ENCODE peak calls at places on chromosomes 11 and 22, in ten cellular contexts. One of them, this sample, is unnamed.

GRCh38 chr11:130719516-130719915 is 196.8 kb downstream of the SNX19 start:
- DNase-seq in Peyer's patch: no peak
- DNase-seq in adipocyte: peak; percentile 74
- DNase-seq in upper lobe of right lung: no peak
- DNase-seq in heart right ventricle: no peak
- DNase-seq in uterus: no peak
- DNase-seq in tibial artery: no peak
- DNase-seq in body of pancreas: no peak
- DNase-seq in esophagus squamous epithelium: no peak
- DNase-seq in A549: no peak
- DNase-seq in this sample: no peak

GRCh38 chr11:104343578-104343977 is 179.6 kb upstream of the PDGFD start:
- DNase-seq in Peyer's patch: no peak
- DNase-seq in adipocyte: peak; percentile 24
- DNase-seq in upper lobe of right lung: no peak
- DNase-seq in heart right ventricle: no peak
- DNase-seq in uterus: no peak
- DNase-seq in tibial artery: no peak
- DNase-seq in body of pancreas: no peak
- DNase-seq in esophagus squamous epithelium: no peak
- DNase-seq in A549: peak; percentile 0
- DNase-seq in this sample: no peak

GRCh38 chr11:6568191-6568918 is 35.1 kb downstream of the RRP8 start:
- DNase-seq in Peyer's patch: no peak
- DNase-seq in adipocyte: peak; percentile 48
- DNase-seq in upper lobe of right lung: no peak
- DNase-seq in heart right ventricle: peak; percentile 66
- DNase-seq in uterus: no peak
- DNase-seq in tibial artery: no peak
- DNase-seq in body of pancreas: peak; percentile 86
- DNase-seq in esophagus squamous epithelium: no peak
- DNase-seq in A549: no peak
- DNase-seq in this sample: no peak

GRCh38 chr11:2813968-2814367 is 71.6 kb downstream of the CDKN1C start:
- DNase-seq in Peyer's patch: no peak
- DNase-seq in adipocyte: no peak
- DNase-seq in upper lobe of right lung: no peak
- DNase-seq in heart right ventricle: no peak
- DNase-seq in uterus: no peak
- DNase-seq in tibial artery: no peak
- DNase-seq in body of pancreas: no peak
- DNase-seq in esophagus squamous epithelium: no peak
- DNase-seq in A549: no peak
- DNase-seq in this sample: no peak

GRCh38 chr11:3837793-3838192 is 3.0 kb downstream of the RHOG start:
- DNase-seq in Peyer's patch: peak; percentile 50
- DNase-seq in adipocyte: peak; percentile 32
- DNase-seq in upper lobe of right lung: no peak
- DNase-seq in heart right ventricle: peak; percentile 59
- DNase-seq in uterus: peak; percentile 27
- DNase-seq in tibial artery: peak; percentile 66
- DNase-seq in body of pancreas: no peak
- DNase-seq in esophagus squamous epithelium: no peak
- DNase-seq in A549: no peak
- DNase-seq in this sample: no peak

GRCh38 chr22:18067121-18067520 is 10.7 kb upstream of the PEX26 start:
- DNase-seq in Peyer's patch: no peak
- DNase-seq in adipocyte: no peak
- DNase-seq in upper lobe of right lung: no peak
- DNase-seq in heart right ventricle: no peak
- DNase-seq in uterus: no peak
- DNase-seq in tibial artery: no peak
- DNase-seq in body of pancreas: no peak
- DNase-seq in esophagus squamous epithelium: no peak
- DNase-seq in A549: no peak
- DNase-seq in this sample: no peak

GRCh38 chr11:11349870-11350325 is 3.2 kb downstream of the CSNK2A3 start:
- DNase-seq in Peyer's patch: no peak
- DNase-seq in adipocyte: peak; percentile 20
- DNase-seq in upper lobe of right lung: no peak
- DNase-seq in heart right ventricle: peak; percentile 47
- DNase-seq in uterus: no peak
- DNase-seq in tibial artery: no peak
- DNase-seq in body of pancreas: no peak
- DNase-seq in esophagus squamous epithelium: no peak
- DNase-seq in A549: no peak
- DNase-seq in this sample: no peak

GRCh38 chr11:103676413-103676812 is 360.0 kb upstream of the DDI1 start:
- DNase-seq in Peyer's patch: no peak
- DNase-seq in adipocyte: peak; percentile 50
- DNase-seq in upper lobe of right lung: no peak
- DNase-seq in heart right ventricle: no peak
- DNase-seq in uterus: no peak
- DNase-seq in tibial artery: no peak
- DNase-seq in body of pancreas: no peak
- DNase-seq in esophagus squamous epithelium: no peak
- DNase-seq in A549: no peak
- DNase-seq in this sample: no peak

GRCh38 chr22:35918466-35918865 is 110.2 kb downstream of the RBFOX2 start:
- DNase-seq in Peyer's patch: no peak
- DNase-seq in adipocyte: no peak
- DNase-seq in upper lobe of right lung: no peak
- DNase-seq in heart right ventricle: no peak
- DNase-seq in uterus: no peak
- DNase-seq in tibial artery: no peak
- DNase-seq in body of pancreas: no peak
- DNase-seq in esophagus squamous epithelium: no peak
- DNase-seq in A549: no peak
- DNase-seq in this sample: no peak
- H3K4me1 ChIP-seq in Peyer's patch: peaks cover 18% of the 10 kb centered on the region
- H3K4me1 ChIP-seq in adipocyte: peaks cover 65% of the 10 kb centered on the region
- H3K4me1 ChIP-seq in upper lobe of right lung: peaks cover 49% of the 10 kb centered on the region
- H3K4me1 ChIP-seq in heart right ventricle: peaks cover 98% of the 10 kb centered on the region
- H3K4me1 ChIP-seq in uterus: peaks cover 15% of the 10 kb centered on the region
- H3K4me1 ChIP-seq in tibial artery: peaks cover 27% of the 10 kb centered on the region
- H3K4me1 ChIP-seq in body of pancreas: peaks cover 42% of the 10 kb centered on the region
- H3K4me1 ChIP-seq in esophagus squamous epithelium: peaks cover 24% of the 10 kb centered on the region
- H3K4me1 ChIP-seq in A549: peaks cover 47% of the 10 kb centered on the region
- H3K4me1 ChIP-seq in this sample: peaks cover 76% of the 10 kb centered on the region

GRCh38 chr11:20016526-20016925 is 143.7 kb downstream of the DBX1 start:
- DNase-seq in Peyer's patch: no peak
- DNase-seq in adipocyte: no peak
- DNase-seq in upper lobe of right lung: no peak
- DNase-seq in heart right ventricle: no peak
- DNase-seq in uterus: no peak
- DNase-seq in tibial artery: no peak
- DNase-seq in body of pancreas: no peak
- DNase-seq in esophagus squamous epithelium: no peak
- DNase-seq in A549: no peak
- DNase-seq in this sample: no peak

GRCh38 chr11:20014067-20014402 is 146.2 kb downstream of the DBX1 start:
- DNase-seq in Peyer's patch: no peak
- DNase-seq in adipocyte: no peak
- DNase-seq in upper lobe of right lung: no peak
- DNase-seq in heart right ventricle: no peak
- DNase-seq in uterus: no peak
- DNase-seq in tibial artery: no peak
- DNase-seq in body of pancreas: no peak
- DNase-seq in esophagus squamous epithelium: no peak
- DNase-seq in A549: no peak
- DNase-seq in this sample: no peak

GRCh38 chr11:20015101-20015500 is 145.2 kb downstream of the DBX1 start:
- DNase-seq in Peyer's patch: no peak
- DNase-seq in adipocyte: peak; percentile 34
- DNase-seq in upper lobe of right lung: no peak
- DNase-seq in heart right ventricle: no peak
- DNase-seq in uterus: no peak
- DNase-seq in tibial artery: no peak
- DNase-seq in body of pancreas: no peak
- DNase-seq in esophagus squamous epithelium: no peak
- DNase-seq in A549: no peak
- DNase-seq in this sample: no peak

GRCh38 chr11:20013346-20014066 is 146.8 kb downstream of the DBX1 start:
- DNase-seq in Peyer's patch: no peak
- DNase-seq in adipocyte: peak; percentile 9
- DNase-seq in upper lobe of right lung: no peak
- DNase-seq in heart right ventricle: peak; percentile 45
- DNase-seq in uterus: no peak
- DNase-seq in tibial artery: no peak
- DNase-seq in body of pancreas: no peak
- DNase-seq in esophagus squamous epithelium: no peak
- DNase-seq in A549: no peak
- DNase-seq in this sample: no peak

DNA sequence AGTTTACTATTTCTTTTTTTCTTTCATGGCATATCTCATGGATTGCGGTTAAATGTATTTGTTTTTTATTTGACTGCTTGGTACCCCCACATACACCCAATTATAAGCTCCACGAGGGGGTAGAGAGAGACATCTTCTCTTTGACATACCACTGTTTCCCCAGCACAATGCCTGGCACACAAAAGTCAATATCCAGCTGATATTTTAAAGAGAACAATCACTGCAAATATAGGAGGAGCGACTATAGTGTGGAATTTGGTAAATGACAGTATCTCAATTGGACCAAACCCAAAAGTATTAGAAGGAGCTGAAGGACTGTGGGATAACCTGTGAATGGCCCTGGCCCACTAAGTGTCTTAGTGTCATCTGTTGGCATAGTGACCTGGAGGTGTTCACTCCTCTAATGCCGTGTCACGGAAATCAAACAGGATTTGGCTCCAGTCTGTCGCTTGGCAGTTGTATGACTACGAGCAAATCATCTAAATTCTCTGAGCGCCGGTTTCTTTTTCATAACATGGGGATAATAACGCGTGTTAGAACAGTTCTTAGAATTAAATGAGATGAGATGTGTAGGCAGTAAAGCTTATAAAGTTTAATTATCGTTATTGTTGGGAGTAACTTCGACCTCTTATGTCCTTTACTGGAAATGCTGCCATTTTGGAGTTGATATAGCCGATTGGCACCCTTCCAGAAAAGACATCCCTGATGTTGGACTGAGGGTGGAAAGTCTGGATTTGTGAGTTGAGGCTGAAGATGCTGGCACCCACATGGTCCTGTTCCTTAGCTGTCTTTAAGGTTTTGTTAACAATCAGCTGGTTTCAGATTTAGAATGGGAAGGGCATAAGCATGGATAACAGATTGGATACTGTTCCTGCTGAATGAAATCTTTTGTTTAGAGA is 144.5 kb downstream of the DBX1 start:
- DNase-seq in Peyer's patch: no peak
- DNase-seq in adipocyte: no peak
- DNase-seq in upper lobe of right lung: no peak
- DNase-seq in heart right ventricle: no peak
- DNase-seq in uterus: no peak
- DNase-seq in tibial artery: no peak
- DNase-seq in body of pancreas: peak; percentile 37
- DNase-seq in esophagus squamous epithelium: no peak
- DNase-seq in A549: no peak
- DNase-seq in this sample: no peak
- H3K4me1 ChIP-seq in Peyer's patch: peaks cover 8% of the 10 kb centered on the region
- H3K4me1 ChIP-seq in adipocyte: peaks cover 19% of the 10 kb centered on the region
- H3K4me1 ChIP-seq in upper lobe of right lung: no peaks in the 10 kb centered on the region
- H3K4me1 ChIP-seq in heart right ventricle: peaks cover 37% of the 10 kb centered on the region
- H3K4me1 ChIP-seq in uterus: no peaks in the 10 kb centered on the region
- H3K4me1 ChIP-seq in tibial artery: no peaks in the 10 kb centered on the region
- H3K4me1 ChIP-seq in body of pancreas: peaks cover 48% of the 10 kb centered on the region
- H3K4me1 ChIP-seq in esophagus squamous epithelium: no peaks in the 10 kb centered on the region
- H3K4me1 ChIP-seq in A549: peaks cover 66% of the 10 kb centered on the region
- H3K4me1 ChIP-seq in this sample: peaks cover 8% of the 10 kb centered on the region

GRCh38 chr11:44570411-44571155 is 5.1 kb downstream of the CD82 start:
- DNase-seq in Peyer's patch: no peak
- DNase-seq in adipocyte: no peak
- DNase-seq in upper lobe of right lung: no peak
- DNase-seq in heart right ventricle: no peak
- DNase-seq in uterus: no peak
- DNase-seq in tibial artery: no peak
- DNase-seq in body of pancreas: no peak
- DNase-seq in esophagus squamous epithelium: no peak
- DNase-seq in A549: no peak
- DNase-seq in this sample: no peak

GRCh38 chr11:44568358-44568705 is 2.9 kb downstream of the CD82 start:
- DNase-seq in Peyer's patch: no peak
- DNase-seq in adipocyte: no peak
- DNase-seq in upper lobe of right lung: no peak
- DNase-seq in heart right ventricle: no peak
- DNase-seq in uterus: no peak
- DNase-seq in tibial artery: no peak
- DNase-seq in body of pancreas: no peak
- DNase-seq in esophagus squamous epithelium: no peak
- DNase-seq in A549: no peak
- DNase-seq in this sample: no peak

GRCh38 chr11:44566952-44567875 is 1.8 kb downstream of the CD82 start:
- DNase-seq in Peyer's patch: peak; percentile 51
- DNase-seq in adipocyte: peak; percentile 28
- DNase-seq in upper lobe of right lung: no peak
- DNase-seq in heart right ventricle: no peak
- DNase-seq in uterus: no peak
- DNase-seq in tibial artery: no peak
- DNase-seq in body of pancreas: no peak
- DNase-seq in esophagus squamous epithelium: no peak
- DNase-seq in A549: no peak
- DNase-seq in this sample: no peak

GRCh38 chr11:44567876-44568256 is 2.4 kb downstream of the CD82 start:
- DNase-seq in Peyer's patch: no peak
- DNase-seq in adipocyte: no peak
- DNase-seq in upper lobe of right lung: no peak
- DNase-seq in heart right ventricle: no peak
- DNase-seq in uterus: no peak
- DNase-seq in tibial artery: no peak
- DNase-seq in body of pancreas: no peak
- DNase-seq in esophagus squamous epithelium: no peak
- DNase-seq in A549: no peak
- DNase-seq in this sample: no peak

GRCh38 chr11:44568706-44569473 is 3.4 kb downstream of the CD82 start:
- DNase-seq in Peyer's patch: peak; percentile 84
- DNase-seq in adipocyte: peak; percentile 93
- DNase-seq in upper lobe of right lung: peak; percentile 82
- DNase-seq in heart right ventricle: peak; percentile 72
- DNase-seq in uterus: peak; percentile 45
- DNase-seq in tibial artery: peak; percentile 83
- DNase-seq in body of pancreas: no peak
- DNase-seq in esophagus squamous epithelium: peak; percentile 37
- DNase-seq in A549: peak; percentile 75
- DNase-seq in this sample: peak; percentile 84
- H3K4me1 ChIP-seq in Peyer's patch: peaks cover 48% of the 10 kb centered on the region
- H3K4me1 ChIP-seq in adipocyte: peaks cover 49% of the 10 kb centered on the region
- H3K4me1 ChIP-seq in upper lobe of right lung: peaks cover 87% of the 10 kb centered on the region
- H3K4me1 ChIP-seq in heart right ventricle: peaks cover 69% of the 10 kb centered on the region
- H3K4me1 ChIP-seq in uterus: no peaks in the 10 kb centered on the region
- H3K4me1 ChIP-seq in tibial artery: peaks cover 46% of the 10 kb centered on the region
- H3K4me1 ChIP-seq in body of pancreas: peaks cover 56% of the 10 kb centered on the region
- H3K4me1 ChIP-seq in esophagus squamous epithelium: peaks cover 62% of the 10 kb centered on the region
- H3K4me1 ChIP-seq in A549: peaks cover 19% of the 10 kb centered on the region
- H3K4me1 ChIP-seq in this sample: peaks cover 89% of the 10 kb centered on the region

DNA sequence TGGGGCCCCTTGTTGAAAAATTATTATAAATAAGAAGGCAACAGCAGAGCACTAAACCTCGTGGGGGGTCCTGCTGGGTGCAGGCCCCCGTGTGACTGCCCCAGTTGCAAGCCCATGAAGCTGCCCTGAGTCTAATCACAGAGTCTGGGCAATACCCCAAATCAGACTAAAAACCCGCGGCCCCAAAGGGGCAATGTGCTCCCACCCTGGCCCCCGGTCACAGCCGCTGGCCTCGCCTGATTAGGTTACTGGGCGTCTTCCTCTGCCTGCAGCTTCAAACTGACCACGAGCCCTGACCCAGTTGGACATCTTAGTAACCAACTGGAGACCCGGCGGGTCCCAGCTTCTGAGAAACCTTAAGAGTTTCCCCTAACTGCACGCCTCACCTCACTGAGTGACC is 1.6 kb downstream of the CXCR5 start:
- DNase-seq in Peyer's patch: peak; percentile 38
- DNase-seq in adipocyte: no peak
- DNase-seq in upper lobe of right lung: no peak
- DNase-seq in heart right ventricle: no peak
- DNase-seq in uterus: no peak
- DNase-seq in tibial artery: no peak
- DNase-seq in body of pancreas: no peak
- DNase-seq in esophagus squamous epithelium: no peak
- DNase-seq in A549: no peak
- DNase-seq in this sample: no peak
- H3K4me1 ChIP-seq in Peyer's patch: no peaks in the 10 kb centered on the region
- H3K4me1 ChIP-seq in adipocyte: peaks cover 38% of the 10 kb centered on the region
- H3K4me1 ChIP-seq in upper lobe of right lung: peaks cover 27% of the 10 kb centered on the region
- H3K4me1 ChIP-seq in heart right ventricle: peaks cover 30% of the 10 kb centered on the region
- H3K4me1 ChIP-seq in uterus: peaks cover 2% of the 10 kb centered on the region
- H3K4me1 ChIP-seq in tibial artery: peaks cover 35% of the 10 kb centered on the region
- H3K4me1 ChIP-seq in body of pancreas: peaks cover 28% of the 10 kb centered on the region
- H3K4me1 ChIP-seq in esophagus squamous epithelium: peaks cover 7% of the 10 kb centered on the region
- H3K4me1 ChIP-seq in A549: peaks cover 29% of the 10 kb centered on the region
- H3K4me1 ChIP-seq in this sample: peaks cover 28% of the 10 kb centered on the region

This sample was measured in suprapubic skin.